ENCODE peak calls at places on chromosomes 7 and 10, in seven cellular contexts. B, O, K, S, M, X and Y are unnamed samples.

GRCh38 chr10:7819126-7819470 is 793 bp downstream of the TAF3 start:
- DNase-seq in B (peak), O (no peak), K (peak), S (peak), M (no peak), X (peak), Y (no peak)

GRCh38 chr7:135355377-135356048 is 121.9 kb downstream of the STRA8 start:
- DNase-seq in B (no peak), O (no peak), K (no peak), S (no peak), M (no peak), X (no peak), Y (no peak)

GRCh38 chr7:26948617-26949118 is 84.3 kb upstream of the SKAP2 start:
- DNase-seq in B (no peak), O (no peak), K (no peak), S (no peak), M (no peak), X (no peak), Y (no peak)

GRCh38 chr7:16318989-16319915 is 102.1 kb downstream of the CRPPA start:
- DNase-seq in B (peak), O (peak), K (peak), S (no peak), M (no peak), X (no peak), Y (no peak)

GRCh38 chr10:34933676-34934075 is 118.6 kb upstream of the PARD3 start:
- DNase-seq in B (no peak), O (no peak), K (no peak), S (no peak), M (peak), X (peak), Y (peak)

GRCh38 chr7:108824840-108825540 is 255.3 kb downstream of the DNAJB9 start:
- DNase-seq in B (peak), O (peak), K (peak), S (no peak), M (peak), X (peak), Y (no peak)

GRCh38 chr7:128390871-128391565 is 18.8 kb downstream of the IMPDH1 start:
- DNase-seq in B (no peak), O (no peak), K (no peak), S (no peak), M (no peak), X (no peak), Y (no peak)

GRCh38 chr10:33216661-33217427 is 117.6 kb downstream of the NRP1 start:
- DNase-seq in B (peak), O (no peak), K (no peak), S (no peak), M (no peak), X (no peak), Y (no peak)

DNA sequence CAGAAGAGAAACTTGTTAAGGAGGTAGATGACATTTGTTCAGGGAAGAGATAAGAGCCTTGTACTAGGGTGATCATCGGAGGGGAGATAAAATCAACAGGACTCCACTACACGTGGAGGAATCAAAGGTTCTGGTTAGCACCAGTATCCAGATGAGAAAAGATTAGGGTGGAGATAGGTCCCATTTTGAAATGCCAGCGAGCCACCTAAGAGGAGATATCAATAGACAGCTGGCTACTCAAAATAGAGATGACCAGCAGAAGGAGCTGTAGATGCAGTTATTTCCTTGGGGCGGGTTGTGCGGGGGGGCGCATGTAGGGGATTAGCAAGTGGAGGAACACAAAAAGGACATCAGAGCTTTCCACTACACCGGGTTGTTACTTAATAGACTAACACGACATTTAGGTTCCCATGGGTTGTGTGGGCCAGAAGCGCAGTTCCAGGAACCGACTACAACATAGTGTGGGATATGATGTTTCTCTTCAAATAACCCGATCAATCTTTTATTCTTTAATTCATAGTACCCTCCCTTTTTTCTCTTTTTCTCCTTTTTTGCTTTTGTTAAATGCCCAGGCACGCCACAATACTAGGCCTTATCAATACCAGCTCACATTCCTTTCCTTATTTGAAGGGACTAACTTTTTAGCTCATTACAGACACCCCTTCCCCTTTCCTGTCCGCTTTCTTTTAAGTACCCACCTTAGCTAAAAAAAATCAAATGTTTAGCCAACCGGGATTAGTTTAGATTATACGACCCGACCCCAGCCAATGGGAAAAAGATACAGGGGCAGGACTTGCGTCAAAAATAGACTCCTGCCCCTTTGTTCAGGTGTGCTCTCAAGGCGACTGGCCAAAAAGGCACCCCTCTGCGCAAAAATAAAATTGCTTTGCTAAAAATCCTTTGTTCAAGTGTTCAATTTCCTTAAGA is 2.0 kb upstream of the KIF11 start:
- DNase-seq in B (peak), O (peak), K (peak), S (peak), M (peak), X (peak), Y (peak)
- TF ChIP-seq CTCF in B (no peak), O (peak), K (peak), S (no peak), M (no peak), X (no peak), Y (no peak)

DNA sequence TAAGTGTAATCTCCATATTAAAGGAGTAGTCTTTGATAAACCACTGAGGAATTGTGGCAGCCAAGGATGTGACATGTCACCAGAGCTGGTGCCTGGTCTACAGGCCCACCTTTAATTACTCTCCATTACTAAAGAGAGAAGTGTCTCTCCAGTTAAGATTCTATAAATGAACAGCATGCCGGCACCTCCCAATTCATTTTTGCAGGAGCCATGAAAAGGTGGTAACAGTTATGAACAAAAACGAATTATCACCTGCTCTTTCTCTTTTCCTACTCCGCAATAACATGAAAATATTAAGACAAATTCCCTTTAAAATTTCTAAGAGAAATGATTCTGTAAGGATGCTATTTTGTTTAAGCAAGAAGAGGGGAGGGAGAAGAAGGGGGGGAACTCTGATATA is 569.1 kb upstream of the MKI67 start:
- DNase-seq in B (no peak), O (no peak), K (no peak), S (no peak), M (no peak), X (no peak), Y (no peak)
- TF ChIP-seq POLR2A in B (no peak), O (no peak), K (no peak), S (no peak), M (no peak), X (no peak), Y (no peak)

GRCh38 chr7:79453266-79453557 is 255 bp downstream of the MAGI2 start:
- DNase-seq in B (no peak), O (no peak), K (no peak), S (no peak), M (no peak), X (peak), Y (no peak)
- H3K27ac ChIP-seq in B (peak), O (no peak), K (peak), S (peak), M (peak), X (peak), Y (peak)

DNA sequence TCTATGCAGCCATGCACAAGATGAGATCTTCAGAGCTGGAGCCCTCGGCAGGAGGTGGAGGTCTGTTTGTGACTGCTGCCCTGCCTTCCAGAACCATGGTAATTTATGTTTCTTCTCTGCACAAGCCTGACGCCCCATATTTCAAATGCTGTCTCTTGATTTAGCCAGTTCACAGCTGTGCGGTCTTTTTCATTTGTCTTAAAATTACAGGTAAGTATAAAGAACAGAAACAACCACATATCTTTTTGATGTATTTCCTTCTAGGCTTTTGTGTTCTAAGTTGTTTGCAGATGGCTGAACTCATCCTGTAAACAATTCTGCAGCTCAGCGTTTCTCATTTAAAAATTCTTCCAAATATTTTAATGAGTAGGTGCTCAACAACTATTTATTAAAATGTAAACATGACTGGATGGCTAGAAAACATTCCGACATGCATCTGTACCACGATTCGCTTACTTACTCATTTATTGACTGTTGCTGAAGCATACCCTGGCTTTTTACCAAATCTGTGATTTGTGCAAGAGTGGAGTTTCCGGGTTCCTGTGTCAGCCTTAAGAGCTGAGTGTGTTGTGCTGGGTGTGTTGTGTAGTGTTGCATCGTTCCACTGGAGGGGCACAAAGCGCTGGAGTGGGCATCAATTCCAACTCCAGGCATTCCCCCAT is 58.9 kb downstream of the PIP4K2A start:
- DNase-seq in B (no peak), O (no peak), K (peak), S (no peak), M (no peak), X (no peak), Y (no peak)
- TF ChIP-seq CTCF in B (no peak), O (no peak), K (peak), S (no peak), M (no peak), X (no peak), Y (no peak)

DNA sequence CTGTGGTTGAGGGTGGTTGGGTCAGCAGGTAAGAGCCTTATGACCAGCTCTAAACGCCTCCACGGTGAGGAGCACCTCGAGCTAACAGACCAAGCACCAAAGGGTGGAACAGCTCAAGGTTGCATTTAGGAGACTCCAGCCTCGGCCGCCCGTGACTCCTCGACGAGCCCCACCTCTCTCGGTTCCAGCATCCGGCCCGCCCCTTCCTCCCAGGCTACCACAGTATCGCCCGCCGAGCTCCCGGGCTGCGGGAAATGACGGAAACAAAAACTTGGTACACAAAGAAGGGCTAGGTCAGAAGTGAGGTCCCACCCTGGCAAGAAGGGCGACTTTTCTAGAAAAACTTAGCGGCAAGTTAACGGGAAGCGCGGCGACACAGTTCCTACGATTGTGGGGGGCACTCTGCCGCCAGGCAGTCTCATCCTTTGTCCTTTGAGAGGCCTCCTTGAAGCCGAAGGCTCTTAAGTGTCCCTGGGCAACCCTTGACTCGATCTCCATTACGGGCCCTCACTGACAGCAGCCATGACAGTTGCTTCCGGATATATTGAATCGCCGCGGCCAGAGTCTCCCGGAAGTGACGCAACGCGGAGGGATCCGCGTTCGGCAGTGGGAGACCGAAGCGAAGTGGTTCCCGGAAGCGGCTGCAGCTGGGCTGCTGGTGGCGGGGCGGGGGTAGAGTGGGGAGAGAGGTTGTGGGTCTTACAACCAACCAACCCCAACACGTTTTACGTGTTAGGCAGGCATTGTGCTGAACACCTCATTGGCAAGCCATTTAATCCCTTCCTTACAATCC is 40.2 kb upstream of the ZNF518A start:
- DNase-seq in B (peak), O (peak), K (peak), S (peak), M (peak), X (peak), Y (peak)
- TF ChIP-seq POLR2A in B (peak), O (peak), K (peak), S (peak), M (no peak), X (peak), Y (no peak)

DNA sequence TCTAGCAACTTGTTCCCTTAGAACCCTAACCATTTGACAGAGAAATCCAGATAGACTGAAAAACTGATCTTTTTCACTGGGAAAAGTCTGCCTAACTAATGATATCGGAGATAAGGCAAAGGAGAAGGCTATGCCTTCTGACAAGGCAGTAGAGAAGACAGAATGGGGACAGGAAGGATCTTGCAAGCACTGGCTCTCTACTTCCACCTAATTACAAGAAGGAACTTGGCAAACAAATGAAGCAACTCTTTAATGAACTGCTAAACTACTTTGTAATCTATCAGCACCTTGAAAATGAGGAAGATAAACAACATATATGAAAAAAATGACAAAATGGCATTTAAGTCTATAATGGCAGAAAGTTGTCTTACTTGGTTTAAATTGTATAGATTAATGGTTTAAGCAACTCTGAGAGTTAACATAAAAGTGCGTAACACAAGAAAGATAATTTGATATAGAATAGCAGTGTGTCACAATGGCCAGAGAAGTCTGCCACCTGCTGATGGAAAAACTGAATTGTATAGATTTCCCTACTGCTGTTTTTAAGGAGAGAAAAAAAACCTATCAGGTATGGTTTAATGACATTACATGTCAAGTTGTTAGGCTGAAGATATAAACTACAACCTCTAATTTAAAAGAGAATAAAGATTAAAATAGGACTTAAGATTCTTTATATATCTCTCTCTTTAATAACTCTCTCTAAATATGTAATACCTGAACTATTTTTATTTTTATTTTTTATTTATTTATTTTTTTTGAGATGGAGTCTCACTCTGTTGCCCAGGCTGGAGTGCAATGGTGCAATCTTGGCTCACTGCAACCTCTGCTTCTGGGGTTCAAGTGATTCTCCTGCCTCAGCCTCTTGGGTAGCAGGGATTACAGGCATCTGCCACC is 11.9 kb downstream of the NT5C3A start:
- DNase-seq in B (peak), O (peak), K (peak), S (no peak), M (no peak), X (no peak), Y (no peak)
- H3K27ac ChIP-seq in B (no peak), O (no peak), K (no peak), S (peak), M (peak), X (no peak), Y (peak)

GRCh38 chr7:121352323-121352722 is 23.5 kb downstream of the WNT16 start:
- DNase-seq in B (no peak), O (no peak), K (no peak), S (no peak), M (no peak), X (no peak), Y (no peak)

GRCh38 chr7:121351682-121352081 is 22.9 kb downstream of the WNT16 start:
- DNase-seq in B (no peak), O (no peak), K (no peak), S (no peak), M (no peak), X (no peak), Y (no peak)
- TF ChIP-seq CTCF in B (no peak), O (peak), K (no peak), S (no peak), M (no peak), X (no peak), Y (no peak)

DNA sequence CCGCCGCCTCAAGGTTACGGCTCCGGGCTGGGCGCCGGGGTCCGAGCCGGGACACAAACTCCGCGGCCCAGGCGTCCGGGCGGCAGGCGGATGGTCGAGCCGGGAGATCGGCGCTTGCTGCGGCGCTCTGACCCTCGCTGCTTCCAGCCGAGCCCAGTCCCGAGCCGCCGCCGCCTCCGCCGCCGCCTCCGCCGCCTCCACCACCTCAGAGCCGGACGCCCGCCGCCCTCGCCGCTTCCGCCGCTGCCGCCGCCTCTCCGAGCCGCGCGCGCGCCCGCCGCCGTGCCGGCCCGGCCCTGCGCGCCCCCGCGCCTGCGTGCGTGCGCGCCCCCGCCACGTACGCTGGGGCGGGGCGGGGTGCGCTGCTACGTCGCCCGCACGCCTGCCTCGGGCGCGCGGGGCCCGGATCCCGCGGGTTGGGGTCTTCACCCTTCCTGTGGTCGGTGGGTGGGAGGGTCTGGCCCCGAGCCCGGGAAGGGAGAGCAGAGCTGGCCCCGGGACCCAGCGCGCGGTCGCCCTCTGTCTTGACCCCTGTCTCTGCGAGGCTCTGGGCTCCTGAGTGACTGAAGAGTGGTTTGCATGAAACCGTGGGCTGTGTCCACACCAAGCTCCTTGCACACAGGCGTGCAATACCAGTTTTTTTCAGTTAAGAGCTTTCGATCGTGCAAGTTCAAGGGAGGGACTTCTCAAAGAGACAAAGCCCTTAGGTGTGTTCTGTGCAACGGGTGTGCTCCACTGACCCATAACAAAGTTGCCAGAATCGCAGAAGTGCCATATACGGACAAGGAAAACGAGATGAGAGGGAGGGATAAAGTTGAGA is at the start of gene SMURF1:
- DNase-seq in B (peak), O (no peak), K (peak), S (peak), M (peak), X (peak), Y (peak)
- TF ChIP-seq POLR2A in B (peak), O (peak), K (no peak), S (no peak), M (peak), X (peak), Y (no peak)

GRCh38 chr7:139112741-139113250 is 3.3 kb upstream of the ZC3HAV1 start:
- DNase-seq in B (no peak), O (no peak), K (no peak), S (no peak), M (no peak), X (no peak), Y (no peak)

GRCh38 chr7:139114018-139114417 is 4.5 kb upstream of the ZC3HAV1 start:
- DNase-seq in B (no peak), O (no peak), K (no peak), S (no peak), M (no peak), X (no peak), Y (no peak)

GRCh38 chr7:139114585-139114984 is 5.1 kb upstream of the ZC3HAV1 start:
- DNase-seq in B (no peak), O (no peak), K (no peak), S (no peak), M (no peak), X (no peak), Y (no peak)

GRCh38 chr7:139116999-139117398 is 7.5 kb upstream of the ZC3HAV1 start:
- DNase-seq in B (no peak), O (no peak), K (no peak), S (no peak), M (no peak), X (no peak), Y (no peak)

DNA sequence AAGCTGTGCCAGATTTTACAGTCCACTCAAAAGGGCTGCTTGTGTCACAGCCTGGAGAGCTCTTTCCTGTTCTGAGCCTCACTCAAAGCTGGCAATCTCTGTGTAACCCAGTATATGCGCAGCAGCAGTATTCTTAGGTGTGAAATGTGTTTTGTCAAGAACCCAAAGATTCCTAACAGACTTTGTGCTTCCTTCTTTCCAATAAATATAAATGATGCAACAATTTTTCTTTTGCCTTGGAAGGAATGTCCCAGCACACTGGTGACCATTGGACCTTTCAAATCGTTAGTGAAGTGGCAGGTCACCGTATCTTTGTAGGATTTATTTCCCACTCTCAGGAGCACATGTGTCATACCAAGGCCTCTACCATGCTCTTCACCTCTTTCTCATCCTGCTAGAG is 5.6 kb upstream of the ZC3HAV1 start:
- DNase-seq in B (no peak), O (no peak), K (no peak), S (no peak), M (no peak), X (no peak), Y (no peak)
- H3K27ac ChIP-seq in B (no peak), O (no peak), K (no peak), S (no peak), M (no peak), X (no peak), Y (no peak)